ENCODE peak calls at places on chromosomes 7 and 10, in nine cellular contexts. One of them, this sample, is unnamed.

GRCh38 chr7:139180700-139181311 is 50.2 kb upstream of the UBN2 start:
- DNase-seq in activated T-helper 1 cell treated with anti-CD3 and anti-CD28 coated beads, Interleukin-12 subunit alpha, Interleukin-12 subunit beta, Interleukin-2, Interleukin-4 antibody, amounts not matched to agents 30 ng/mL and 10 ng/mL and 1 ng/mL, durations not matched to agents 14 hours and 24 hours and 36 hours: no peak
- DNase-seq in effector memory CD4-positive, alpha-beta T cell: no peak
- DNase-seq in activated CD8-positive, alpha-beta memory T cell treated with anti-CD3 and anti-CD28 coated beads for 4 hours: no peak
- DNase-seq in PC-3: peak
- DNase-seq in activated CD4-positive, alpha-beta T cell treated with anti-CD3 and anti-CD28 coated beads, Interleukin-2, amount 50 U/mL, for 4 hours: no peak
- DNase-seq in cardiac fibroblast: peak
- DNase-seq in stimulated activated CD4-positive, alpha-beta T cell treated with anti-CD3 and anti-CD28 coated beads, Interleukin-2, amount 100 ng/mL, for 48 hours: no peak
- DNase-seq in EH: peak
- DNase-seq in this sample: no peak

GRCh38 chr7:2171855-2172254 is 60.9 kb downstream of the MAD1L1 start:
- DNase-seq in activated T-helper 1 cell treated with anti-CD3 and anti-CD28 coated beads, Interleukin-12 subunit alpha, Interleukin-12 subunit beta, Interleukin-2, Interleukin-4 antibody, amounts not matched to agents 30 ng/mL and 10 ng/mL and 1 ng/mL, durations not matched to agents 14 hours and 24 hours and 36 hours: no peak
- DNase-seq in effector memory CD4-positive, alpha-beta T cell: no peak
- DNase-seq in activated CD8-positive, alpha-beta memory T cell treated with anti-CD3 and anti-CD28 coated beads for 4 hours: no peak
- DNase-seq in PC-3: no peak
- DNase-seq in activated CD4-positive, alpha-beta T cell treated with anti-CD3 and anti-CD28 coated beads, Interleukin-2, amount 50 U/mL, for 4 hours: no peak
- DNase-seq in cardiac fibroblast: no peak
- DNase-seq in stimulated activated CD4-positive, alpha-beta T cell treated with anti-CD3 and anti-CD28 coated beads, Interleukin-2, amount 100 ng/mL, for 48 hours: no peak
- DNase-seq in EH: no peak
- DNase-seq in this sample: no peak

GRCh38 chr7:83289396-83289993 is 126.8 kb upstream of the PCLO start:
- DNase-seq in activated T-helper 1 cell treated with anti-CD3 and anti-CD28 coated beads, Interleukin-12 subunit alpha, Interleukin-12 subunit beta, Interleukin-2, Interleukin-4 antibody, amounts not matched to agents 30 ng/mL and 10 ng/mL and 1 ng/mL, durations not matched to agents 14 hours and 24 hours and 36 hours: no peak
- DNase-seq in effector memory CD4-positive, alpha-beta T cell: no peak
- DNase-seq in activated CD8-positive, alpha-beta memory T cell treated with anti-CD3 and anti-CD28 coated beads for 4 hours: no peak
- DNase-seq in PC-3: no peak
- DNase-seq in activated CD4-positive, alpha-beta T cell treated with anti-CD3 and anti-CD28 coated beads, Interleukin-2, amount 50 U/mL, for 4 hours: no peak
- DNase-seq in cardiac fibroblast: no peak
- DNase-seq in stimulated activated CD4-positive, alpha-beta T cell treated with anti-CD3 and anti-CD28 coated beads, Interleukin-2, amount 100 ng/mL, for 48 hours: no peak
- DNase-seq in EH: no peak
- DNase-seq in this sample: no peak

GRCh38 chr10:114304566-114305421 is 65.7 kb downstream of the VWA2 start:
- DNase-seq in activated T-helper 1 cell treated with anti-CD3 and anti-CD28 coated beads, Interleukin-12 subunit alpha, Interleukin-12 subunit beta, Interleukin-2, Interleukin-4 antibody, amounts not matched to agents 30 ng/mL and 10 ng/mL and 1 ng/mL, durations not matched to agents 14 hours and 24 hours and 36 hours: peak
- DNase-seq in effector memory CD4-positive, alpha-beta T cell: peak
- DNase-seq in activated CD8-positive, alpha-beta memory T cell treated with anti-CD3 and anti-CD28 coated beads for 4 hours: peak
- DNase-seq in PC-3: peak
- DNase-seq in activated CD4-positive, alpha-beta T cell treated with anti-CD3 and anti-CD28 coated beads, Interleukin-2, amount 50 U/mL, for 4 hours: peak
- DNase-seq in cardiac fibroblast: no peak
- DNase-seq in stimulated activated CD4-positive, alpha-beta T cell treated with anti-CD3 and anti-CD28 coated beads, Interleukin-2, amount 100 ng/mL, for 48 hours: peak
- DNase-seq in EH: peak
- DNase-seq in this sample: no peak

GRCh38 chr7:20350518-20350951 is 19.8 kb downstream of the ITGB8 start:
- DNase-seq in activated T-helper 1 cell treated with anti-CD3 and anti-CD28 coated beads, Interleukin-12 subunit alpha, Interleukin-12 subunit beta, Interleukin-2, Interleukin-4 antibody, amounts not matched to agents 30 ng/mL and 10 ng/mL and 1 ng/mL, durations not matched to agents 14 hours and 24 hours and 36 hours: no peak
- DNase-seq in effector memory CD4-positive, alpha-beta T cell: no peak
- DNase-seq in activated CD8-positive, alpha-beta memory T cell treated with anti-CD3 and anti-CD28 coated beads for 4 hours: no peak
- DNase-seq in PC-3: no peak
- DNase-seq in activated CD4-positive, alpha-beta T cell treated with anti-CD3 and anti-CD28 coated beads, Interleukin-2, amount 50 U/mL, for 4 hours: no peak
- DNase-seq in cardiac fibroblast: no peak
- DNase-seq in stimulated activated CD4-positive, alpha-beta T cell treated with anti-CD3 and anti-CD28 coated beads, Interleukin-2, amount 100 ng/mL, for 48 hours: no peak
- DNase-seq in EH: no peak
- DNase-seq in this sample: peak

GRCh38 chr7:7438851-7439250 is 96.8 kb downstream of the COL28A1 start:
- DNase-seq in activated T-helper 1 cell treated with anti-CD3 and anti-CD28 coated beads, Interleukin-12 subunit alpha, Interleukin-12 subunit beta, Interleukin-2, Interleukin-4 antibody, amounts not matched to agents 30 ng/mL and 10 ng/mL and 1 ng/mL, durations not matched to agents 14 hours and 24 hours and 36 hours: no peak
- DNase-seq in effector memory CD4-positive, alpha-beta T cell: no peak
- DNase-seq in activated CD8-positive, alpha-beta memory T cell treated with anti-CD3 and anti-CD28 coated beads for 4 hours: no peak
- DNase-seq in PC-3: peak
- DNase-seq in activated CD4-positive, alpha-beta T cell treated with anti-CD3 and anti-CD28 coated beads, Interleukin-2, amount 50 U/mL, for 4 hours: no peak
- DNase-seq in cardiac fibroblast: peak
- DNase-seq in stimulated activated CD4-positive, alpha-beta T cell treated with anti-CD3 and anti-CD28 coated beads, Interleukin-2, amount 100 ng/mL, for 48 hours: no peak
- DNase-seq in EH: peak
- DNase-seq in this sample: no peak

GRCh38 chr10:93542358-93542791 is 24.1 kb upstream of the FFAR4 start:
- DNase-seq in activated T-helper 1 cell treated with anti-CD3 and anti-CD28 coated beads, Interleukin-12 subunit alpha, Interleukin-12 subunit beta, Interleukin-2, Interleukin-4 antibody, amounts not matched to agents 30 ng/mL and 10 ng/mL and 1 ng/mL, durations not matched to agents 14 hours and 24 hours and 36 hours: no peak
- DNase-seq in effector memory CD4-positive, alpha-beta T cell: no peak
- DNase-seq in activated CD8-positive, alpha-beta memory T cell treated with anti-CD3 and anti-CD28 coated beads for 4 hours: no peak
- DNase-seq in PC-3: peak
- DNase-seq in activated CD4-positive, alpha-beta T cell treated with anti-CD3 and anti-CD28 coated beads, Interleukin-2, amount 50 U/mL, for 4 hours: no peak
- DNase-seq in cardiac fibroblast: peak
- DNase-seq in stimulated activated CD4-positive, alpha-beta T cell treated with anti-CD3 and anti-CD28 coated beads, Interleukin-2, amount 100 ng/mL, for 48 hours: no peak
- DNase-seq in EH: peak
- DNase-seq in this sample: peak

GRCh38 chr10:63929826-63930467 is 408.7 kb downstream of the REEP3 start:
- DNase-seq in activated T-helper 1 cell treated with anti-CD3 and anti-CD28 coated beads, Interleukin-12 subunit alpha, Interleukin-12 subunit beta, Interleukin-2, Interleukin-4 antibody, amounts not matched to agents 30 ng/mL and 10 ng/mL and 1 ng/mL, durations not matched to agents 14 hours and 24 hours and 36 hours: no peak
- DNase-seq in effector memory CD4-positive, alpha-beta T cell: no peak
- DNase-seq in activated CD8-positive, alpha-beta memory T cell treated with anti-CD3 and anti-CD28 coated beads for 4 hours: no peak
- DNase-seq in PC-3: peak
- DNase-seq in activated CD4-positive, alpha-beta T cell treated with anti-CD3 and anti-CD28 coated beads, Interleukin-2, amount 50 U/mL, for 4 hours: no peak
- DNase-seq in cardiac fibroblast: no peak
- DNase-seq in stimulated activated CD4-positive, alpha-beta T cell treated with anti-CD3 and anti-CD28 coated beads, Interleukin-2, amount 100 ng/mL, for 48 hours: no peak
- DNase-seq in EH: peak
- DNase-seq in this sample: peak